ENCODE peak calls at places on chromosomes 4 and X, in six cellular contexts. T, A, U, K, D and Y are unnamed samples.

GRCh38 chr4:186204103-186204559 is 12.8 kb downstream of the CYP4V2 start:
- DNase-seq in T (peak), A (no peak), U (no peak), K (peak), D (no peak), Y (no peak)

GRCh38 chrX:3129256-3129655 is 88.0 kb downstream of the ARSF start:
- DNase-seq in T (no peak), A (no peak), U (no peak), K (no peak), D (no peak), Y (no peak)

GRCh38 chr4:26912810-26913209 is 52.2 kb downstream of the STIM2 start:
- DNase-seq in T (no peak), A (no peak), U (no peak), K (no peak), D (no peak), Y (no peak)

GRCh38 chr4:108042927-108043326 is 53.2 kb downstream of the HADH start:
- DNase-seq in T (no peak), A (no peak), U (no peak), K (no peak), D (no peak), Y (no peak)

GRCh38 chr4:17166954-17167353 is 268.5 kb upstream of the LDB2 start:
- DNase-seq in T (no peak), A (no peak), U (no peak), K (peak), D (no peak), Y (no peak)

GRCh38 chr4:78962597-78963115 is 23.4 kb upstream of the PAQR3 start:
- DNase-seq in T (no peak), A (no peak), U (no peak), K (no peak), D (no peak), Y (no peak)

GRCh38 chrX:55450259-55450658 is 1.7 kb upstream of the MAGEH1 start:
- DNase-seq in T (no peak), A (no peak), U (no peak), K (peak), D (no peak), Y (no peak)

GRCh38 chrX:111270339-111270738 is at the start of gene CAPN6:
- DNase-seq in T (no peak), A (peak), U (no peak), K (no peak), D (no peak), Y (no peak)

GRCh38 chr4:89482926-89483595 is 175.5 kb upstream of the GPRIN3 start:
- DNase-seq in T (no peak), A (no peak), U (no peak), K (peak), D (no peak), Y (no peak)

GRCh38 chr4:87677731-87678130 is 27.7 kb downstream of the DMP1 start:
- DNase-seq in T (no peak), A (no peak), U (peak), K (no peak), D (no peak), Y (no peak)

GRCh38 chr4:176841730-176842129 is 49.0 kb upstream of the VEGFC start:
- DNase-seq in T (no peak), A (no peak), U (no peak), K (peak), D (no peak), Y (no peak)

GRCh38 chr4:41360911-41361830 is 104.4 kb downstream of the UCHL1 start:
- DNase-seq in T (peak), A (no peak), U (no peak), K (peak), D (peak), Y (no peak)

GRCh38 chr4:26838055-26838842 is 22.4 kb upstream of the STIM2 start:
- DNase-seq in T (no peak), A (no peak), U (no peak), K (peak), D (no peak), Y (peak)

GRCh38 chr4:88106205-88106604 is 52.2 kb downstream of the ABCG2 start:
- DNase-seq in T (no peak), A (no peak), U (no peak), K (peak), D (no peak), Y (no peak)

GRCh38 chr4:16078195-16078756 is 5.5 kb downstream of the PROM1 start:
- DNase-seq in T (no peak), A (no peak), U (no peak), K (no peak), D (no peak), Y (no peak)

GRCh38 chr4:40969499-40969898 is 219.7 kb downstream of the NSUN7 start:
- DNase-seq in T (peak), A (no peak), U (no peak), K (no peak), D (no peak), Y (no peak)

GRCh38 chr4:101888472-101888871 is 97.9 kb downstream of the BANK1 start:
- DNase-seq in T (no peak), A (no peak), U (no peak), K (no peak), D (no peak), Y (no peak)

GRCh38 chrX:110741213-110741796 is 54.3 kb downstream of the CHRDL1 start:
- DNase-seq in T (no peak), A (no peak), U (no peak), K (no peak), D (no peak), Y (no peak)

GRCh38 chr4:161404346-161405110 is 759.3 kb downstream of the FSTL5 start:
- DNase-seq in T (no peak), A (no peak), U (no peak), K (no peak), D (no peak), Y (no peak)

GRCh38 chrX:66074920-66075879 is 35.3 kb upstream of the VSIG4 start:
- DNase-seq in T (no peak), A (no peak), U (no peak), K (no peak), D (peak), Y (peak)

GRCh38 chr4:68361146-68361589 is 11.3 kb upstream of the YTHDC1 start:
- DNase-seq in T (no peak), A (no peak), U (no peak), K (no peak), D (no peak), Y (no peak)

GRCh38 chrX:115968436-115969252 is 201.9 kb upstream of the AGTR2 start:
- DNase-seq in T (peak), A (peak), U (no peak), K (peak), D (peak), Y (no peak)

GRCh38 chrX:136623400-136623799 is 24.6 kb upstream of the CD40LG start:
- DNase-seq in T (no peak), A (no peak), U (no peak), K (no peak), D (no peak), Y (no peak)

GRCh38 chr4:77501851-77502250 is 103.8 kb upstream of the CXCL13 start:
- DNase-seq in T (no peak), A (no peak), U (no peak), K (no peak), D (no peak), Y (no peak)

GRCh38 chrX:64192040-64192439 is 13.5 kb downstream of the AMER1 start:
- DNase-seq in T (no peak), A (no peak), U (no peak), K (no peak), D (no peak), Y (no peak)

GRCh38 chr4:73869130-73870055 is at the start of gene CXCL1:
- DNase-seq in T (peak), A (no peak), U (peak), K (peak), D (peak), Y (no peak)

GRCh38 chrX:108139303-108139702 is 47.7 kb downstream of the ATG4A start:
- DNase-seq in T (peak), A (no peak), U (no peak), K (no peak), D (no peak), Y (no peak)

GRCh38 chrX:2654436-2655340 is 36.4 kb upstream of the CD99 start:
- DNase-seq in T (no peak), A (no peak), U (no peak), K (no peak), D (no peak), Y (no peak)

GRCh38 chr4:19486400-19486799 is 765.3 kb upstream of the SLIT2 start:
- DNase-seq in T (peak), A (no peak), U (no peak), K (peak), D (no peak), Y (no peak)

GRCh38 chr4:77201343-77201742 is 44.3 kb downstream of the CCNG2 start:
- DNase-seq in T (no peak), A (no peak), U (no peak), K (no peak), D (no peak), Y (no peak)

GRCh38 chr4:145132521-145133098 is 34.5 kb downstream of the ABCE1 start:
- DNase-seq in T (no peak), A (no peak), U (no peak), K (peak), D (no peak), Y (no peak)

DNA sequence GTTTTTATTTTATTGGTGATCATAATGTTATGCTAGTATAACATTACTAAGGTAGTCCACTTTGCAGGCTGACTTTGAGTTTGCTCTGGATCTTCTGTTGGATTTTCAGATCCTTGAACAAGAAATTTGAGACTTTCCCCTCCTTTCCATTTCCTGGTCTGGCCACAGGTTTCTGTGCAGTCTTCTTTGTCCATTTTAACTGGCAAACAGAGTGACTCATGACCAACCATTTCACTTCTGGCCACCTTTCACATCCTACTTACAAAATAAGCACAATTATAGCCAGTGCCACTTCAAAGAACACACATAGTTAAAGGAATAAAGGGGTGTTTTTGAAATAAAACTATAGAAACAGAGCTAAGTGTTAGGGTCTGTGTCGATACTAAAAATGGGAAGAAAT is 8.4 kb downstream of the ANK2 start:
- DNase-seq in T (no peak), A (no peak), U (no peak), K (no peak), D (no peak), Y (no peak)
- H3K27ac ChIP-seq in T (no peak), A (no peak), U (no peak), K (no peak), D (no peak), Y (no peak)

GRCh38 chr4:7067523-7068278 is at the start of gene GRPEL1:
- DNase-seq in T (peak), A (peak), U (peak), K (peak), D (peak), Y (peak)
- TF ChIP-seq CTCF in T (no peak), A (no peak), U (no peak), K (no peak), D (peak), Y (no peak)

GRCh38 chr4:142846105-142846728 is at the start of gene INPP4B:
- DNase-seq in T (peak), A (no peak), U (peak), K (peak), D (peak), Y (peak)
- H3K27ac ChIP-seq in T (no peak), A (no peak), U (peak), K (no peak), D (peak), Y (no peak)

DNA sequence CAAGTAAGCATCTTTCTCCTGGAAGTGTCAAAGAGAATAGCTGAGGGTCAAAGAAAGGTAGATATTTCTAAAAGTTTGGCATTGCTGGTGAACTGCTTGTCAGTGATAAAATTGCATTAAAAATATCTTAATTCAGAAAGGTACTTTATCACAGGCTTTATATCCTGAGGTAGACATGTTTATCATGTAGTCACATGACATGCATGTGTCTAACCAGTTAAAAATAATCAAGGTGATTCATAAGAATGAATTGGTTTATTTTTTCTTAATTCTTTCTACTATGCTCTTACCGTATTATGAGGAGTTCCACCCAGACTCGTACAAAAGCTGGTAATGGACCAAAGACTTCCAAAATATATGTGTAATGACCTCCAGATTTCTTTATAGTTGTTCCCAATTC is 6.1 kb downstream of the SLC7A11 start:
- DNase-seq in T (no peak), A (no peak), U (no peak), K (no peak), D (no peak), Y (no peak)
- TF ChIP-seq CTCF in T (no peak), A (no peak), U (no peak), K (no peak), D (no peak), Y (no peak)

DNA sequence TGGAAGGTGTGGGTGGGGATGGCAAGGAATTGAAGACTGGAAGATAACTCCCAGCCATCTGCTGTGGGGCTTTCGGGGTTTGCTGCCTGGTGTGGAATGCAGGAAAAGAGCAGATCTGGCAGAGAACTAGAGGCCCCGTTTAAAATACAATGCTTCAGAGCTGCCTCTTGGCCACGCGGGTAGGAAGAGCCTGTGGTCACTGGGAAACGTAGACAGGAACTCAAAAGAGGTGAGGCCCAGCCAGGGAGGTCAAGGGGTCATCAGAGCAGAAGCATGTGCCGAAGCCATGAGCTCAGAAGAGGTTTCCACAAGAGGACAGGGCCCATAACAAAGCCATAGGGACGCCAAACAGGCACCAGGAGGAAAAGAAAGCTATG is 14.5 kb upstream of the STS start:
- DNase-seq in T (no peak), A (no peak), U (no peak), K (peak), D (no peak), Y (no peak)
- H3K27ac ChIP-seq in T (no peak), A (no peak), U (no peak), K (peak), D (peak), Y (peak)

GRCh38 chr4:184825394-184826314 is at the start of gene ACSL1:
- DNase-seq in T (peak), A (no peak), U (peak), K (peak), D (peak), Y (peak)
- TF ChIP-seq CTCF in T (no peak), A (no peak), U (peak), K (no peak), D (no peak), Y (no peak)